ENCODE peak calls at places on chromosomes 3 and 15, in ten cellular contexts. I is EL; G is iris pigment epithelial cell; O is NCI-H2081; X is foreskin fibroblast; A is cardiac fibroblast; Q is activated CD8-positive, alpha-beta memory T cell treated with anti-CD3 and anti-CD28 coated beads for 1 hour; F is EH; P is NCI-H2171; U is stimulated activated CD4-positive, alpha-beta T cell treated with anti-CD3 and anti-CD28 coated beads, TNF-alpha, amount 100 ng/mL, for 4 hours. K is an unnamed sample.

GRCh38 chr3:147361671-147362420 is 44.5 kb downstream of the ZIC4 start:
- DNase-seq in I (peak), G (no peak), O (no peak), X (no peak), A (peak), Q (no peak), F (peak), P (no peak), U (no peak), K (peak)

GRCh38 chr3:61531528-61531927 is 29.8 kb upstream of the PTPRG start:
- DNase-seq in I (no peak), G (no peak), O (no peak), X (no peak), A (no peak), Q (no peak), F (no peak), P (no peak), U (no peak), K (no peak)

GRCh38 chr3:28050895-28051294 is 190.5 kb upstream of the CMC1 start:
- DNase-seq in I (peak), G (peak), O (no peak), X (peak), A (peak), Q (no peak), F (peak), P (no peak), U (peak), K (no peak)

GRCh38 chr3:36741285-36741684 is 23.1 kb downstream of the DCLK3 start:
- DNase-seq in I (no peak), G (no peak), O (no peak), X (peak), A (peak), Q (no peak), F (peak), P (no peak), U (no peak), K (no peak)

GRCh38 chr3:130699765-130700164 is 46.9 kb downstream of the PIK3R4 start:
- DNase-seq in I (peak), G (peak), O (peak), X (no peak), A (peak), Q (no peak), F (peak), P (no peak), U (no peak), K (no peak)

GRCh38 chr3:72669224-72669623 is 179.0 kb downstream of the SHQ1 start:
- DNase-seq in I (no peak), G (no peak), O (no peak), X (no peak), A (no peak), Q (no peak), F (no peak), P (no peak), U (no peak), K (no peak)

GRCh38 chr15:74519311-74519710 is 21.7 kb upstream of the ARID3B start:
- DNase-seq in I (peak), G (peak), O (no peak), X (no peak), A (peak), Q (no peak), F (peak), P (no peak), U (no peak), K (no peak)

GRCh38 chr3:120171134-120171863 is 77.1 kb upstream of the GSK3B start:
- DNase-seq in I (no peak), G (no peak), O (no peak), X (no peak), A (peak), Q (no peak), F (no peak), P (no peak), U (no peak), K (no peak)

GRCh38 chr3:138861755-138862333 is 27.1 kb upstream of the PIK3CB start:
- DNase-seq in I (peak), G (peak), O (no peak), X (peak), A (peak), Q (no peak), F (peak), P (no peak), U (no peak), K (no peak)

GRCh38 chr15:73633991-73634495 is 854 bp upstream of the NPTN start:
- DNase-seq in I (peak), G (peak), O (no peak), X (peak), A (peak), Q (no peak), F (peak), P (no peak), U (no peak), K (no peak)

GRCh38 chr3:57820479-57820878 is 64.4 kb downstream of the SLMAP start:
- DNase-seq in I (no peak), G (no peak), O (no peak), X (no peak), A (no peak), Q (no peak), F (no peak), P (no peak), U (no peak), K (no peak)

GRCh38 chr3:187836848-187837770 is 91.8 kb upstream of the BCL6 start:
- DNase-seq in I (peak), G (peak), O (no peak), X (no peak), A (peak), Q (no peak), F (peak), P (no peak), U (no peak), K (peak)

GRCh38 chr3:2218826-2219225 is 120.2 kb downstream of the CNTN4 start:
- DNase-seq in I (no peak), G (no peak), O (no peak), X (no peak), A (no peak), Q (no peak), F (no peak), P (no peak), U (no peak), K (no peak)

GRCh38 chr3:10697918-10698317 is 118.1 kb upstream of the SLC6A11 start:
- DNase-seq in I (peak), G (peak), O (no peak), X (no peak), A (no peak), Q (no peak), F (peak), P (no peak), U (no peak), K (no peak)

GRCh38 chr3:29525254-29525881 is 244.5 kb downstream of the RBMS3 start:
- DNase-seq in I (peak), G (peak), O (peak), X (peak), A (peak), Q (no peak), F (peak), P (no peak), U (no peak), K (no peak)

GRCh38 chr3:24678441-24678865 is 183.8 kb upstream of the THRB start:
- DNase-seq in I (peak), G (peak), O (no peak), X (peak), A (peak), Q (no peak), F (peak), P (no peak), U (no peak), K (no peak)

GRCh38 chr3:38458796-38459498 is 5.3 kb downstream of the ACVR2B start:
- DNase-seq in I (peak), G (peak), O (no peak), X (peak), A (peak), Q (no peak), F (peak), P (no peak), U (no peak), K (no peak)

GRCh38 chr3:184570501-184570900 is 8.9 kb downstream of the EPHB3 start:
- DNase-seq in I (no peak), G (no peak), O (no peak), X (no peak), A (no peak), Q (no peak), F (no peak), P (no peak), U (no peak), K (no peak)

GRCh38 chr3:185317674-185318073 is 45.3 kb upstream of the MAP3K13 start:
- DNase-seq in I (no peak), G (peak), O (no peak), X (no peak), A (no peak), Q (no peak), F (no peak), P (no peak), U (no peak), K (no peak)

GRCh38 chr15:92079647-92080255 is 226.2 kb downstream of the SLCO3A1 start:
- DNase-seq in I (no peak), G (no peak), O (no peak), X (no peak), A (no peak), Q (no peak), F (no peak), P (no peak), U (no peak), K (no peak)